ENCODE peak calls at places on chromosome 11, in four cellular contexts. Z, M, Y and L are unnamed samples.

GRCh38 chr11:126457817-126458216 is 102.3 kb downstream of the ST3GAL4 start:
- DNase-seq in Z (no peak), Y (no peak), M (no peak), L (no peak)

GRCh38 chr11:74746868-74747267 is 1.8 kb upstream of the RNF169 start:
- DNase-seq in Z (no peak), M (no peak), Y (no peak), L (no peak)

GRCh38 chr11:121634889-121635288 is 182.1 kb upstream of the SORL1-AS1 start:
- DNase-seq in M (peak; percentile 97), Y (no peak), Z (no peak), L (no peak)

GRCh38 chr11:126082251-126083109 is 19.8 kb upstream of the CDON start:
- DNase-seq in Z (no peak), M (no peak), Y (no peak), L (no peak)

GRCh38 chr11:73192272-73192671 is 25.8 kb upstream of the P2RY2 start:
- DNase-seq in Y (no peak), M (no peak), Z (peak; percentile 36), L (no peak)

GRCh38 chr11:74282421-74282820 is 29.0 kb downstream of the P4HA3 start:
- DNase-seq in Y (no peak), M (no peak), Z (no peak), L (no peak)

GRCh38 chr11:68012843-68013610 is 2.9 kb downstream of the ALDH3B1 start:
- DNase-seq in M (peak; percentile 95), Y (no peak), Z (no peak), L (no peak)

GRCh38 chr11:27024865-27025264 is 15.8 kb upstream of the BBOX1 start:
- DNase-seq in Y (no peak), M (no peak), Z (no peak), L (no peak)

GRCh38 chr11:3152471-3153110 is 12.5 kb downstream of the OSBPL5 start:
- DNase-seq in M (no peak), Z (no peak), Y (no peak), L (no peak)

GRCh38 chr11:118927554-118928107 is 1.9 kb upstream of the BCL9L start:
- DNase-seq in Y (no peak), Z (no peak), M (peak; percentile 45), L (no peak)

GRCh38 chr11:57133616-57134015 is 48.1 kb upstream of the LRRC55 start:
- DNase-seq in M (no peak), Y (no peak), Z (no peak), L (no peak)

GRCh38 chr11:117851852-117852251 is 24.6 kb downstream of the FXYD6 start:
- DNase-seq in Y (no peak), M (no peak), Z (peak; percentile 56), L (no peak)

GRCh38 chr11:71138737-71139425 is 113.5 kb downstream of the SHANK2 start:
- DNase-seq in M (no peak), Y (no peak), Z (no peak), L (no peak)

GRCh38 chr11:72631806-72632731 is 42.2 kb downstream of the PDE2A start:
- DNase-seq in Y (no peak), M (no peak), Z (peak; percentile 80), L (no peak)

GRCh38 chr11:14253437-14253836 is 105.5 kb downstream of the RRAS2 start:
- DNase-seq in Y (no peak), M (no peak), Z (no peak), L (no peak)

GRCh38 chr11:28338371-28338770 is 230.2 kb downstream of the METTL15 start:
- DNase-seq in Y (no peak), M (no peak), Z (no peak), L (no peak)

GRCh38 chr11:57458410-57459111 is 1.8 kb upstream of the RTN4RL2 start:
- DNase-seq in Z (no peak), M (peak; percentile 73), Y (no peak), L (peak; percentile 63)

GRCh38 chr11:6845383-6845782 is at the start of gene OR10A5:
- DNase-seq in M (no peak), Z (no peak), Y (no peak), L (no peak)

GRCh38 chr11:64268687-64269379 is 15.6 kb downstream of the BAD start:
- DNase-seq in Y (no peak), M (peak; percentile 79), Z (peak; percentile 97), L (no peak)

GRCh38 chr11:109644158-109644557 is 222.2 kb downstream of the C11orf87 start:
- DNase-seq in M (peak; percentile 3), Y (no peak), Z (peak; percentile 90), L (no peak)

GRCh38 chr11:10605941-10606381 is 37.5 kb upstream of the LYVE1 start:
- DNase-seq in M (peak; percentile 90), Y (no peak), Z (peak; percentile 83), L (no peak)

GRCh38 chr11:113725883-113726405 is 19.8 kb upstream of the TMPRSS5 start:
- DNase-seq in Z (no peak), Y (no peak), M (no peak), L (no peak)

GRCh38 chr11:113728814-113729213 is 22.7 kb upstream of the TMPRSS5 start:
- DNase-seq in Z (no peak), M (no peak), Y (no peak), L (no peak)

GRCh38 chr11:113729456-113729855 is 23.3 kb upstream of the TMPRSS5 start:
- DNase-seq in Z (no peak), M (peak; percentile 19), Y (no peak), L (no peak)

GRCh38 chr11:113732092-113732491 is 26.0 kb upstream of the TMPRSS5 start:
- DNase-seq in M (no peak), Y (no peak), Z (no peak), L (no peak)

GRCh38 chr11:113730887-113731726 is 25.0 kb upstream of the TMPRSS5 start:
- DNase-seq in M (peak; percentile 77), Y (no peak), Z (peak; percentile 75), L (no peak)
- TF ChIP-seq CTCF in M (peak; percentile 59), Y (no peak), Z (peak; percentile 50), L (no peak)

GRCh38 chr11:92941676-92942571 is 27.5 kb upstream of the MTNR1B start:
- DNase-seq in Z (no peak), M (peak; percentile 57), Y (no peak), L (no peak)
- TF ChIP-seq CTCF in Z (peak; percentile 78), M (peak; percentile 69), Y (peak; percentile 53), L (no peak)

GRCh38 chr11:60739114-60739513 is 14.6 kb downstream of the MS4A18 start:
- DNase-seq in M (no peak), Y (no peak), Z (no peak), L (no peak)
- TF ChIP-seq CTCF in M (no peak), Y (no peak), Z (no peak), L (no peak)

DNA sequence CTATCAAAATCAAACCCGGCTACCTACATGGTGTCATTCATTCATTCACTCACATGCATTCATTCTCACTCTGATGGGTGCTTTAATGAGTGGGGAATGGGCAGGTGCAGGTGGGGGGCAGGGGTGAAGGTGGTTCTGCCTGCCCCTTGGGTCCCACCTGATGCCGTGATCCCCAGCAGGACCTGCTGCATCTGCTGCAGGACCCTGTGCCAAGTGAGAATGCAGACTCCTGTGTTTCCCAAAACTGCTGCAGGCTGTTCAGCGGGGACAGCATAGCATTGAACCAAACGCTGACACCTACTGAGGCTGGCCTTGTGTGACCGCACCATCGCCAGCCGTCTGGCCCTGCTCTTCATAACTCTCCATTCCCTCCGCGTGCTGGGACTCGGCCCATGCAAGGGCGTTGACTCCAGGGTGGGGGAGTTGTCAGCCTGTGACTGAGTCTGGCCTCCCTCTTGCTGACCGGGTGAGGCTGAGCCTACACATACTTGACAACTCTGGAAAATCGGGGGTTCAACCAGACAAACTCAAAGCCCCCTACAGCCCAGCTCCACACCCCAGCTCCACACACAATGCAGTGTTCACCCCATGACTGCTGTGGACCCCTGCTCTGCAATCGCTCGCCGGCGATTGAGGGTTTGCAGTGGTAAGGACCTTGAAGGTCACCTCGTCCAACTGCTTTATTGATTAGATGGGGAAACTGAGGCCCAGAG is 9.3 kb upstream of the LINC01488 start:
- DNase-seq in M (no peak), Z (no peak), Y (no peak), L (no peak)
- TF ChIP-seq CTCF in M (no peak), Z (no peak), Y (no peak), L (no peak)